ENCODE peak calls at places on chromosomes 16 and 17, in five cellular contexts. One of them, this sample, is unnamed.
A peak's percentile ranks its signal among the peaks of the same experiment; 100 is the strongest.

GRCh38 chr17:19410875-19411291 is at the start of gene RNF112:
- DNase-seq in ovary: no peak
- DNase-seq in fibroblast of pulmonary artery: peak; percentile 52
- DNase-seq in WERI-Rb-1: peak; percentile 22
- DNase-seq in cardiac muscle cell: no peak
- DNase-seq in this sample: no peak

GRCh38 chr17:53234138-53234537 is 588.6 kb upstream of the KIF2B start:
- DNase-seq in ovary: no peak
- DNase-seq in cardiac muscle cell: no peak
- DNase-seq in WERI-Rb-1: no peak
- DNase-seq in fibroblast of pulmonary artery: no peak
- DNase-seq in this sample: no peak

GRCh38 chr17:45201457-45201856 is 20.2 kb upstream of the FMNL1 start:
- DNase-seq in ovary: no peak
- DNase-seq in cardiac muscle cell: no peak
- DNase-seq in WERI-Rb-1: no peak
- DNase-seq in fibroblast of pulmonary artery: no peak
- DNase-seq in this sample: no peak

GRCh38 chr16:20637247-20637646 is 60.2 kb downstream of the ACSM1 start:
- DNase-seq in fibroblast of pulmonary artery: no peak
- DNase-seq in WERI-Rb-1: no peak
- DNase-seq in ovary: no peak
- DNase-seq in cardiac muscle cell: no peak
- DNase-seq in this sample: no peak

GRCh38 chr17:72560303-72561247 is 439.8 kb downstream of the SOX9 start:
- DNase-seq in cardiac muscle cell: peak; percentile 66
- DNase-seq in WERI-Rb-1: peak; percentile 60
- DNase-seq in fibroblast of pulmonary artery: peak; percentile 66
- DNase-seq in ovary: no peak
- DNase-seq in this sample: no peak

GRCh38 chr16:12392585-12393089 is 411.1 kb downstream of the CPPED1 start:
- DNase-seq in fibroblast of pulmonary artery: no peak
- DNase-seq in cardiac muscle cell: no peak
- DNase-seq in WERI-Rb-1: no peak
- DNase-seq in ovary: peak; percentile 71
- DNase-seq in this sample: no peak

GRCh38 chr16:50771366-50771765 is 29.5 kb downstream of the CYLD start:
- DNase-seq in cardiac muscle cell: no peak
- DNase-seq in WERI-Rb-1: no peak
- DNase-seq in ovary: no peak
- DNase-seq in fibroblast of pulmonary artery: peak; percentile 26
- DNase-seq in this sample: no peak

GRCh38 chr16:85924675-85925074 is 25.7 kb downstream of the IRF8 start:
- DNase-seq in WERI-Rb-1: no peak
- DNase-seq in cardiac muscle cell: no peak
- DNase-seq in ovary: no peak
- DNase-seq in fibroblast of pulmonary artery: peak; percentile 28
- DNase-seq in this sample: no peak

GRCh38 chr16:84055801-84056634 is 13.4 kb upstream of the SLC38A8 start:
- DNase-seq in WERI-Rb-1: no peak
- DNase-seq in fibroblast of pulmonary artery: no peak
- DNase-seq in ovary: no peak
- DNase-seq in cardiac muscle cell: no peak
- DNase-seq in this sample: no peak

GRCh38 chr16:77913738-77914263 is 108.5 kb upstream of the CLEC3A start:
- DNase-seq in WERI-Rb-1: no peak
- DNase-seq in ovary: no peak
- DNase-seq in cardiac muscle cell: no peak
- DNase-seq in fibroblast of pulmonary artery: no peak
- DNase-seq in this sample: no peak

GRCh38 chr16:77916111-77916510 is 106.2 kb upstream of the CLEC3A start:
- DNase-seq in cardiac muscle cell: no peak
- DNase-seq in ovary: no peak
- DNase-seq in WERI-Rb-1: no peak
- DNase-seq in fibroblast of pulmonary artery: no peak
- DNase-seq in this sample: no peak

DNA sequence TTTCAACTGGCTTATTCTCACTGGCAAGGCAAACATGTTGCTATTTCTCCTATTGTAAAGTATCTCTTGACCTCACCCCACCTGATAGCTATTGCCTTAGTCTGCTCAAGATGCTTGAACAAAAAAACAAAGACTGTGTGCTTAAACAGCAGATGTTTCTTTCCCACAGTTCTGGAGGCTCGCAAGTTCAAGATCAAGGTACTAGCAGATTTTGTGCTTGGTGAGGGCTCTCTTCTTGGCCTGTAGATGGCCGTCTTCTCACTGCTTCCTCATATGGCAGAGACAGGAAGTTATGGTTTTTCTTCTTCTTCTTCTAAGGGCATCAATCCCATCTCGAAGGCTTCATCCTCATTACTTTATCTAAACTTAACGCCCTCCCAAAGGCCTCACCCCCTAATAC is 109.7 kb upstream of the CLEC3A start:
- DNase-seq in fibroblast of pulmonary artery: no peak
- DNase-seq in ovary: no peak
- DNase-seq in cardiac muscle cell: no peak
- DNase-seq in WERI-Rb-1: no peak
- DNase-seq in this sample: no peak
- H3K4me3 ChIP-seq in fibroblast of pulmonary artery: no peak overlapping the region
- H3K4me3 ChIP-seq in ovary: no peak overlapping the region
- H3K4me3 ChIP-seq in cardiac muscle cell: no peak overlapping the region
- H3K4me3 ChIP-seq in WERI-Rb-1: no peak overlapping the region
- H3K4me3 ChIP-seq in this sample: no peak overlapping the region

DNA sequence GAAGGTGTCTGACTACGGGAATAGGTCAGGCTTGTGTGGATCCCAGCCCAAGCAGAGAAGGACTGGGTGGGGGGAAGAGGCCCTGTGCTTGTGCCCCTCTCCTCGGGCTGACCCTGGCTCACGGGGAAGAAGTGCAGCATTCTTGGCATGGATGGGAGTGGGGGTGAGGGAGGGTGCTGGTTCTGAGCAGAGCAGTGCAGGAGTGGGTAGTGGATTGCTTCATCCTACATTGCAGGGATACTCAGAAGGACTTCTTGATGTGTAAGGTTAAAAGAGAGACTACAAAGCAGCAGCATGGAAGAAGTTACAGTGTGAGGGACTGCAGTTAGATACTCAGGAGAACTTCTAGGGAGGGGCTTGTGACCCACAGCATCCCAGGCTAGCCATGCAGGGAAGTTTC is 2.1 kb downstream of the ARHGAP23 start:
- DNase-seq in cardiac muscle cell: no peak
- DNase-seq in fibroblast of pulmonary artery: peak; percentile 74
- DNase-seq in WERI-Rb-1: no peak
- DNase-seq in ovary: no peak
- DNase-seq in this sample: no peak
- H3K4me3 ChIP-seq in cardiac muscle cell: no peak overlapping the region
- H3K4me3 ChIP-seq in fibroblast of pulmonary artery: peak overlapping the region; percentile 17
- H3K4me3 ChIP-seq in WERI-Rb-1: no peak overlapping the region
- H3K4me3 ChIP-seq in ovary: no peak overlapping the region
- H3K4me3 ChIP-seq in this sample: peak overlapping the region; percentile 85

DNA sequence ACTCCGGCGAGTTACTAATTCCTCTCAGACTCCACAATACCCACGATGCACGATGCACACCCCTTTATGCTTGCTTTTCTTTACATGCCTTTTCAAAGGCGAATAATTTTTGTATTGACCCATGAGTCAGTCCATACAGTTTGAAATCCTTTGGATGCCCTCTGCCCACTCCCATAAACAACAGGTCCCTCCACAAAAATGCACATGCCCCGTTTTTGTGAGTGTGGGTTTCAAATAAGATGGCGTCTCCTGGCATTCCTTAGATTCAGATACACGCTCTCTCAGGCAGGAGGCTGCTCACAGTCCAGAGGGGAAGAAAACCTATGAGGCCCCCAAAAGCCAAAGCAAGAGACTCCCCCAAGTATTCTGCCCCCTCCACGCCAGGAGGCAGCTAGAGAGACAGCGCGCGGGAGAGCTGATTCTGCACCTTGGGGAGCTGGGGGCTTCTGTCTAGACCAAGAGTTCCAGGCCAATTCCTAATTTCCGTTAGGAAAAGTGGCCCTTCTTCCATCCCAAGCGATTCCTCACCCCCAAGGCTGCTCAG is 19.6 kb upstream of the HOXB9 start:
- DNase-seq in ovary: no peak
- DNase-seq in WERI-Rb-1: no peak
- DNase-seq in fibroblast of pulmonary artery: no peak
- DNase-seq in cardiac muscle cell: no peak
- DNase-seq in this sample: no peak
- H3K4me3 ChIP-seq in ovary: no peak overlapping the region
- H3K4me3 ChIP-seq in WERI-Rb-1: no peak overlapping the region
- H3K4me3 ChIP-seq in fibroblast of pulmonary artery: no peak overlapping the region
- H3K4me3 ChIP-seq in cardiac muscle cell: no peak overlapping the region
- H3K4me3 ChIP-seq in this sample: no peak overlapping the region

DNA sequence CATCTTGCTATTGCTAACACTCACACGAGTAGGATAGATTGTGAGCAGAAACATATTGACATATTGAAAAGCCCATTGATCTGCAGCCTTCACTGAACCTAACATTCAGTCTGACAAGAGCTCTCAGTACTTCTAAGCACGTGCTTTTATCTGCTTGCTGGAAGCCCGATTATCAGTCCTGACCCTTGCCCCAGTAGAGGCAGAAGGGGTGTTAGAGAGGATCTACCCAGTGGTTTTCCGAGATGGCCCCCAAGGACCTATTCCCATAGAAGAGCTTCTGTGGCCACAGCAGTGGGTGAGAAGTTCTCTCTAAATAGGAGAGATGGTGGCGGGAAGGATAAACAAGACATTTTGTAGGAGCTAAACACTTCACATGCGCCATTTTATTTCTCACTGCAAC is 290.9 kb upstream of the MAF start:
- DNase-seq in WERI-Rb-1: no peak
- DNase-seq in fibroblast of pulmonary artery: no peak
- DNase-seq in ovary: no peak
- DNase-seq in cardiac muscle cell: no peak
- DNase-seq in this sample: no peak
- H3K4me3 ChIP-seq in WERI-Rb-1: no peak overlapping the region
- H3K4me3 ChIP-seq in fibroblast of pulmonary artery: no peak overlapping the region
- H3K4me3 ChIP-seq in ovary: no peak overlapping the region
- H3K4me3 ChIP-seq in cardiac muscle cell: no peak overlapping the region
- H3K4me3 ChIP-seq in this sample: no peak overlapping the region

GRCh38 chr17:34378664-34379101 is 15.7 kb upstream of the CCL1 start:
- DNase-seq in ovary: no peak
- DNase-seq in cardiac muscle cell: no peak
- DNase-seq in WERI-Rb-1: no peak
- DNase-seq in fibroblast of pulmonary artery: peak; percentile 23
- DNase-seq in this sample: no peak
- H3K4me3 ChIP-seq in ovary: no peak overlapping the region
- H3K4me3 ChIP-seq in cardiac muscle cell: no peak overlapping the region
- H3K4me3 ChIP-seq in WERI-Rb-1: no peak overlapping the region
- H3K4me3 ChIP-seq in fibroblast of pulmonary artery: no peak overlapping the region
- H3K4me3 ChIP-seq in this sample: no peak overlapping the region

DNA sequence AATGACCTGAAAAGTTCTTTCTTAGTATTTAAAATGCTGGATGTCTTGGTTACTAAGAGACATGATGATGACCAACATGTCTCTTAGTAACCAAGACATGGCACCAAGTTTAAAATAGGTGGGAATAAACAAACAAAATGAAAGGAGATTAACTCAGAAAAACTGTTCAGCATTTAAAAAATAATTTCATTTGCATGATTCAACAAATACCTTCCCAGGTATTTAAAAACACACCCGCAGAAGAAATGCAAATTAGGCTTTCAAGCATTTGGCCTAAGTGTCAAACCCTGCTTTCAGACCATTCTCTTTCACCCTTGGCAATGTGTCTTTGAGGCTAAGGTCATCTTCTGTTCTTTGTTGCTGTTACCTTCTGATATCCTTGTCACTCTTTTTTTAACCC is 91.4 kb upstream of the CORO6 start:
- DNase-seq in ovary: no peak
- DNase-seq in cardiac muscle cell: no peak
- DNase-seq in fibroblast of pulmonary artery: no peak
- DNase-seq in WERI-Rb-1: no peak
- DNase-seq in this sample: no peak
- H3K4me3 ChIP-seq in ovary: no peak overlapping the region
- H3K4me3 ChIP-seq in cardiac muscle cell: no peak overlapping the region
- H3K4me3 ChIP-seq in fibroblast of pulmonary artery: no peak overlapping the region
- H3K4me3 ChIP-seq in WERI-Rb-1: no peak overlapping the region
- H3K4me3 ChIP-seq in this sample: no peak overlapping the region

GRCh38 chr17:40859536-40859935 is 7.5 kb downstream of the KRT12 start:
- DNase-seq in cardiac muscle cell: no peak
- DNase-seq in fibroblast of pulmonary artery: no peak
- DNase-seq in ovary: no peak
- DNase-seq in WERI-Rb-1: no peak
- DNase-seq in this sample: no peak
- H3K4me3 ChIP-seq in cardiac muscle cell: no peak overlapping the region
- H3K4me3 ChIP-seq in fibroblast of pulmonary artery: no peak overlapping the region
- H3K4me3 ChIP-seq in ovary: no peak overlapping the region
- H3K4me3 ChIP-seq in WERI-Rb-1: no peak overlapping the region
- H3K4me3 ChIP-seq in this sample: no peak overlapping the region

GRCh38 chr17:59154335-59154720 is 658 bp downstream of the SKA2 start:
- DNase-seq in cardiac muscle cell: peak; percentile 70
- DNase-seq in ovary: peak; percentile 37
- DNase-seq in fibroblast of pulmonary artery: peak; percentile 49
- DNase-seq in WERI-Rb-1: peak; percentile 58
- DNase-seq in this sample: no peak

GRCh38 chr17:59154721-59155438 is at the start of gene SKA2:
- DNase-seq in ovary: peak; percentile 96
- DNase-seq in WERI-Rb-1: peak; percentile 100
- DNase-seq in cardiac muscle cell: no peak
- DNase-seq in fibroblast of pulmonary artery: no peak
- DNase-seq in this sample: peak; percentile 99

GRCh38 chr17:59151007-59151406 is 4.0 kb downstream of the SKA2 start:
- DNase-seq in ovary: no peak
- DNase-seq in fibroblast of pulmonary artery: no peak
- DNase-seq in cardiac muscle cell: no peak
- DNase-seq in WERI-Rb-1: no peak
- DNase-seq in this sample: no peak

GRCh38 chr17:59151591-59151990 is 3.4 kb downstream of the SKA2 start:
- DNase-seq in ovary: no peak
- DNase-seq in cardiac muscle cell: no peak
- DNase-seq in WERI-Rb-1: no peak
- DNase-seq in fibroblast of pulmonary artery: peak; percentile 48
- DNase-seq in this sample: no peak

GRCh38 chr17:59152925-59153324 is 2.1 kb downstream of the SKA2 start:
- DNase-seq in WERI-Rb-1: no peak
- DNase-seq in fibroblast of pulmonary artery: no peak
- DNase-seq in ovary: no peak
- DNase-seq in cardiac muscle cell: no peak
- DNase-seq in this sample: no peak
- H3K4me3 ChIP-seq in WERI-Rb-1: peak overlapping the region; percentile 77
- H3K4me3 ChIP-seq in fibroblast of pulmonary artery: peak overlapping the region; percentile 95
- H3K4me3 ChIP-seq in ovary: no peak overlapping the region
- H3K4me3 ChIP-seq in cardiac muscle cell: peak overlapping the region; percentile 67
- H3K4me3 ChIP-seq in this sample: no peak overlapping the region